ENCODE peak calls at places on chromosomes 11 and 22, in nine cellular contexts. H is CD8-positive, alpha-beta memory T cell; Z is thoracic aorta; K is adipocyte; X is esophagus muscularis mucosa; E is DND-41; S is effector memory CD4-positive, alpha-beta T cell; Y is cardiac muscle cell; P is CD8-positive, alpha-beta T cell. O is an unnamed sample.
A peak's percentile ranks its signal among the peaks of the same experiment; 100 is the strongest.

GRCh38 chr22:36104988-36105387 is 55.6 kb downstream of the APOL3 start:
- DNase-seq in P (no peak), K (no peak), Z (no peak), E (no peak), Y (no peak), H (no peak), X (no peak), S (no peak), O (no peak)

GRCh38 chr22:19970031-19970478 is 28.4 kb upstream of the TXNRD2 start:
- DNase-seq in E (no peak), S (no peak), Y (no peak), Z (no peak), H (no peak), X (no peak), P (no peak), K (no peak), O (no peak)

GRCh38 chr11:94457118-94458029 is 36.3 kb downstream of the MRE11 start:
- DNase-seq in H (no peak), P (no peak), Y (no peak), Z (no peak), E (no peak), S (no peak), K (no peak), X (no peak), O (no peak)

GRCh38 chr22:29483254-29483653 is 3.2 kb downstream of the NEFH start:
- DNase-seq in X (no peak), P (no peak), H (no peak), Z (no peak), K (no peak), S (no peak), E (no peak), Y (no peak), O (no peak)

GRCh38 chr11:89477175-89477574 is 14.0 kb downstream of the NOX4 start:
- DNase-seq in X (no peak), Y (no peak), H (no peak), E (no peak), K (no peak), Z (no peak), S (no peak), P (no peak), O (no peak)

GRCh38 chr22:37848587-37849088 is 581 bp upstream of the EIF3L start:
- DNase-seq in E (peak; percentile 27), K (peak; percentile 17), Y (no peak), S (no peak), H (no peak), P (no peak), X (no peak), Z (no peak), O (no peak)

GRCh38 chr11:74070713-74071506 is 62.0 kb upstream of the UCP3 start:
- DNase-seq in Y (no peak), H (no peak), Z (no peak), P (no peak), K (no peak), E (no peak), S (no peak), X (no peak), O (no peak)

GRCh38 chr11:29093416-29093815 is 923.4 kb downstream of the KCNA4 start:
- DNase-seq in H (no peak), P (no peak), Z (no peak), S (no peak), E (no peak), Y (no peak), K (peak; percentile 79), X (no peak), O (no peak)

GRCh38 chr11:70462818-70463477 is 64.6 kb downstream of the CTTN start:
- DNase-seq in X (no peak), E (no peak), S (no peak), P (no peak), H (no peak), Z (no peak), K (no peak), Y (no peak), O (no peak)

GRCh38 chr11:48109046-48109666 is 107.5 kb upstream of the OR4B1 start:
- DNase-seq in K (peak; percentile 74), E (peak; percentile 13), S (no peak), Z (no peak), H (no peak), X (peak; percentile 24), P (no peak), Y (no peak), O (no peak)

GRCh38 chr11:45920531-45921477 is 1.7 kb upstream of the LARGE2 start:
- DNase-seq in H (no peak), X (no peak), K (no peak), Z (no peak), E (no peak), Y (no peak), P (no peak), S (no peak), O (peak; percentile 3)

GRCh38 chr11:113014731-113015455 is 53.7 kb downstream of the NCAM1 start:
- DNase-seq in S (no peak), X (no peak), H (no peak), Z (no peak), E (no peak), P (no peak), Y (peak; percentile 40), K (no peak), O (no peak)

GRCh38 chr11:47605921-47606320 is 11.7 kb upstream of the C1QTNF4 start:
- DNase-seq in X (no peak), P (no peak), S (no peak), H (no peak), K (no peak), E (no peak), Z (no peak), Y (peak; percentile 68), O (no peak)

GRCh38 chr11:66543263-66544107 is 2.4 kb downstream of the ZDHHC24 start:
- DNase-seq in X (no peak), P (peak; percentile 79), E (peak; percentile 82), Y (no peak), Z (no peak), S (peak; percentile 39), K (peak; percentile 22), H (peak; percentile 85), O (peak; percentile 47)

GRCh38 chr22:43540570-43540969 is 128.8 kb downstream of the MPPED1 start:
- DNase-seq in Y (no peak), X (no peak), S (no peak), E (no peak), H (no peak), Z (no peak), K (no peak), P (no peak), O (no peak)

GRCh38 chr11:41177791-41178190 is 281.7 kb downstream of the LRRC4C start:
- DNase-seq in X (no peak), P (no peak), Z (no peak), K (no peak), S (no peak), H (no peak), Y (no peak), E (no peak), O (no peak)
- H3K9me3 ChIP-seq in X (no peaks in the 10 kb centered on the region), P (no peaks in the 10 kb centered on the region), Z (no peaks in the 10 kb centered on the region), K (no peaks in the 10 kb centered on the region), S (peaks cover 4% of the 10 kb centered on the region), H (no peaks in the 10 kb centered on the region), Y (no peaks in the 10 kb centered on the region), E (no peaks in the 10 kb centered on the region), O (no peaks in the 10 kb centered on the region)

DNA sequence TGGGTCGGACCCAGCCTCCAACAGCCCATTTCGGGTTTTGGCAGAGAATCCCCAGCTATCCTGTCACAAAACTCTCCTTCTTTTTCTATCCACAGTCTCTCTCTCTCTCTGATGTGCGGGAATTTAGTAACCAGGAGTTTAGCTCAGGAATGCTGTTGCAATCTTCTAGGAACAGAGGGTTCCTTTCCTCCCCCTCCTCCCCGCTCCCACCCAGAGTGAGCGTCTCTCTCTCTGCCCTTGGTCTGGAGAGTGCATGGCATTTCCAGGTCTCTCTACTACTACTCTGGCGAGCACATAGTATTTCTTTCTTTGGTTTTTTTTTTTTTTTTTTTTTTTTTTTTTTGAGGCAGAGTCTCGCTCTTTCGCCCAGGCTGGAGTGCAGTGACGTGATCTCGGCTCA is 17.7 kb downstream of the APIP start:
- DNase-seq in S (no peak), Z (no peak), H (no peak), X (no peak), K (peak; percentile 21), E (no peak), P (no peak), Y (no peak), O (no peak)
- H3K9me3 ChIP-seq in S (peaks cover 19% of the 10 kb centered on the region), Z (peaks cover 21% of the 10 kb centered on the region), H (peaks cover 33% of the 10 kb centered on the region), X (no peaks in the 10 kb centered on the region), K (peaks cover 22% of the 10 kb centered on the region), E (peaks cover 53% of the 10 kb centered on the region), P (peaks cover 29% of the 10 kb centered on the region), Y (no peaks in the 10 kb centered on the region), O (peaks cover 5% of the 10 kb centered on the region)

GRCh38 chr22:47610766-47611165 is 848.3 kb downstream of the TBC1D22A start:
- DNase-seq in Z (no peak), E (no peak), S (no peak), P (no peak), K (no peak), Y (no peak), H (no peak), X (no peak), O (no peak)
- H3K9me3 ChIP-seq in Z (no peaks in the 10 kb centered on the region), E (no peaks in the 10 kb centered on the region), S (no peaks in the 10 kb centered on the region), P (no peaks in the 10 kb centered on the region), K (peaks cover 6% of the 10 kb centered on the region), Y (no peaks in the 10 kb centered on the region), H (no peaks in the 10 kb centered on the region), X (no peaks in the 10 kb centered on the region), O (no peaks in the 10 kb centered on the region)

GRCh38 chr22:49728566-49729271 is 99.0 kb downstream of the BRD1 start:
- DNase-seq in Y (no peak), E (no peak), S (no peak), K (no peak), X (no peak), H (no peak), Z (no peak), P (no peak), O (no peak)

GRCh38 chr22:49726701-49727101 is 101.0 kb downstream of the BRD1 start:
- DNase-seq in Y (no peak), X (peak; percentile 55), Z (no peak), K (no peak), H (no peak), E (no peak), P (no peak), S (no peak), O (no peak)

GRCh38 chr22:49727191-49727880 is 100.3 kb downstream of the BRD1 start:
- DNase-seq in P (no peak), S (no peak), E (no peak), Y (no peak), H (no peak), K (no peak), Z (no peak), X (peak; percentile 78), O (no peak)

GRCh38 chr22:49726022-49726681 is 101.5 kb downstream of the BRD1 start:
- DNase-seq in Y (no peak), E (no peak), X (peak; percentile 60), H (no peak), S (no peak), Z (no peak), K (no peak), P (no peak), O (no peak)

DNA sequence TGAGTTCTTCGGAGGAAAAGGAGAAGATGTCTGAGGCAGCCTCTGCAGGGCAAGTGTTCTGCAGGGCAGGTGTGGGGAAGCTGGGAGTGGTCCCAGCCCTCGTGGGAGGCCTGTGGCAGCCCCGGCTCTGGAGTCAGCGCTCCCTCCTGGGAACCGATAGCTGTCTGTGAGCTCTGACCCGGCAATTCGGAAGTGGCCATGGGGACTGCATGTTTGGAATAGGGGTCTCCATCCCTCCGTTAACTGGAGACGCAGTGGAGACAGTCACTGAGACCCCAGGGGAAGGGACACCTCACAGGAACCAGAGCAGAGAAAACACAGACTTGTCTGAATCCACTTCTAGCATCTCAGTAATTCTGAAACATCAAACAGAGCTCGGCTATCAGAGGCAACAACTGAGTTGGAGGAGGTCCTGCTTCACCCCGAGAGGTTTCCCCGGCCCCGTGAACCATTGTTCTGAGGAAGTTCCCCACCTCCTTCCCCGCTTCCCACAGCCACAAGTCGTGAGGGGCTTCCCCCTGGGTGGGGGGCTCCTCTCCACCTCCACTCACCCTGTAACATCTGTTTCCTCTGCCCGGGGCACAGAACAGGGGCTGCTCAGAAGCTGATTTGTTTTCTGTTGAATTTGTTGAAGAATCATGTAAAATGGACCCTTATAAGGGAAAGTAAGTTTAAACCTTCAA is 99.7 kb downstream of the BRD1 start:
- DNase-seq in Z (no peak), Y (no peak), K (no peak), P (no peak), E (no peak), H (no peak), S (no peak), X (no peak), O (no peak)
- H3K9me3 ChIP-seq in Z (no peaks in the 10 kb centered on the region), Y (no peaks in the 10 kb centered on the region), K (no peaks in the 10 kb centered on the region), P (no peaks in the 10 kb centered on the region), E (no peaks in the 10 kb centered on the region), H (no peaks in the 10 kb centered on the region), S (no peaks in the 10 kb centered on the region), X (no peaks in the 10 kb centered on the region), O (no peaks in the 10 kb centered on the region)

O was measured in T-helper 17 cell.